ENCODE peak calls at places on chromosome 5, in eight cellular contexts. M is psoas muscle, Z is PC-9, J is GM23338, P is astrocyte, H is tibial nerve, B is heart right ventricle, V is neuronal stem cell. D is an unnamed sample. For H3K36me3, the result is how much of the 10 kb centered on the place peaks cover.

GRCh38 chr5:14286574-14287399 is 143.6 kb downstream of the TRIO start:
- DNase-seq in M (no peak), Z (no peak), J (no peak), P (no peak), H (no peak), B (no peak), V (no peak), D (no peak)

GRCh38 chr5:107135391-107135790 is 535.3 kb downstream of the EFNA5 start:
- DNase-seq in M (no peak), Z (peak), J (no peak), P (peak), H (no peak), B (no peak), V (no peak), D (no peak)

GRCh38 chr5:160021818-160022446 is 13.0 kb downstream of the TTC1 start:
- DNase-seq in M (no peak), Z (peak), J (peak), P (peak), H (peak), B (no peak), V (peak), D (no peak)

GRCh38 chr5:14250094-14250777 is 107.1 kb downstream of the TRIO start:
- DNase-seq in M (peak), Z (no peak), J (peak), P (peak), H (peak), B (peak), V (peak), D (peak)

GRCh38 chr5:147539053-147539452 is 29.2 kb upstream of the DPYSL3 start:
- DNase-seq in M (no peak), Z (no peak), J (no peak), P (peak), H (no peak), B (no peak), V (no peak), D (no peak)

GRCh38 chr5:39520232-39520572 is 95.4 kb upstream of the DAB2 start:
- DNase-seq in M (no peak), Z (no peak), J (no peak), P (peak), H (no peak), B (no peak), V (no peak), D (no peak)

GRCh38 chr5:337565-338130 is 16.1 kb downstream of the AHRR start:
- DNase-seq in M (no peak), Z (no peak), J (peak), P (peak), H (no peak), B (no peak), V (no peak), D (no peak)

GRCh38 chr5:175325681-175326080 is 118.3 kb downstream of the DRD1 start:
- DNase-seq in M (no peak), Z (no peak), J (no peak), P (peak), H (no peak), B (no peak), V (no peak), D (no peak)

GRCh38 chr5:53037141-53037859 is 48.1 kb downstream of the ITGA2 start:
- DNase-seq in M (no peak), Z (peak), J (no peak), P (peak), H (no peak), B (no peak), V (no peak), D (no peak)

GRCh38 chr5:98763001-98763630 is 10.3 kb upstream of the RGMB start:
- DNase-seq in M (no peak), Z (no peak), J (peak), P (peak), H (no peak), B (no peak), V (no peak), D (no peak)

GRCh38 chr5:10030219-10030831 is 219.4 kb downstream of the ATPSCKMT start:
- DNase-seq in M (no peak), Z (no peak), J (peak), P (no peak), H (no peak), B (no peak), V (peak), D (no peak)

GRCh38 chr5:175542232-175542965 is 64.0 kb downstream of the SFXN1 start:
- DNase-seq in M (no peak), Z (no peak), J (no peak), P (no peak), H (no peak), B (no peak), V (no peak), D (no peak)

GRCh38 chr5:11973469-11973868 is 69.2 kb upstream of the CTNND2 start:
- DNase-seq in M (no peak), Z (no peak), J (no peak), P (no peak), H (no peak), B (no peak), V (no peak), D (no peak)

GRCh38 chr5:124912653-124913328 is 166.4 kb upstream of the ZNF608 start:
- DNase-seq in M (peak), Z (no peak), J (no peak), P (no peak), H (no peak), B (peak), V (no peak), D (no peak)

GRCh38 chr5:43019615-43020293 is 20.4 kb downstream of the ANXA2R start:
- DNase-seq in M (peak), Z (peak), J (peak), P (peak), H (no peak), B (peak), V (no peak), D (peak)

GRCh38 chr5:38639377-38640011 is 83.0 kb upstream of the LIFR start:
- DNase-seq in M (no peak), Z (no peak), J (no peak), P (no peak), H (no peak), B (no peak), V (no peak), D (no peak)

GRCh38 chr5:153491408-153491807 is 938 bp downstream of the GRIA1 start:
- DNase-seq in M (no peak), Z (no peak), J (no peak), P (no peak), H (no peak), B (no peak), V (no peak), D (no peak)

GRCh38 chr5:141150215-141150992 is 547 bp downstream of the PCDHB6 start:
- DNase-seq in M (no peak), Z (no peak), J (no peak), P (no peak), H (no peak), B (no peak), V (no peak), D (no peak)

GRCh38 chr5:6827815-6828214 is 114.6 kb downstream of the TENT4A start:
- DNase-seq in M (no peak), Z (no peak), J (no peak), P (no peak), H (no peak), B (no peak), V (no peak), D (no peak)

GRCh38 chr5:37703841-37704241 is 136.0 kb downstream of the GDNF start:
- DNase-seq in M (no peak), Z (no peak), J (no peak), P (peak), H (no peak), B (no peak), V (no peak), D (no peak)

GRCh38 chr5:72363146-72363802 is 43.1 kb downstream of the PTCD2 start:
- DNase-seq in M (no peak), Z (peak), J (peak), P (peak), H (no peak), B (no peak), V (no peak), D (no peak)

GRCh38 chr5:72356361-72356760 is 36.2 kb downstream of the PTCD2 start:
- DNase-seq in M (no peak), Z (no peak), J (no peak), P (no peak), H (no peak), B (no peak), V (no peak), D (no peak)

GRCh38 chr5:72355706-72356299 is 35.6 kb downstream of the PTCD2 start:
- DNase-seq in M (no peak), Z (no peak), J (peak), P (no peak), H (no peak), B (no peak), V (peak), D (no peak)

GRCh38 chr5:72364186-72364585 is 44.0 kb downstream of the PTCD2 start:
- DNase-seq in M (no peak), Z (no peak), J (no peak), P (no peak), H (no peak), B (no peak), V (no peak), D (no peak)

DNA sequence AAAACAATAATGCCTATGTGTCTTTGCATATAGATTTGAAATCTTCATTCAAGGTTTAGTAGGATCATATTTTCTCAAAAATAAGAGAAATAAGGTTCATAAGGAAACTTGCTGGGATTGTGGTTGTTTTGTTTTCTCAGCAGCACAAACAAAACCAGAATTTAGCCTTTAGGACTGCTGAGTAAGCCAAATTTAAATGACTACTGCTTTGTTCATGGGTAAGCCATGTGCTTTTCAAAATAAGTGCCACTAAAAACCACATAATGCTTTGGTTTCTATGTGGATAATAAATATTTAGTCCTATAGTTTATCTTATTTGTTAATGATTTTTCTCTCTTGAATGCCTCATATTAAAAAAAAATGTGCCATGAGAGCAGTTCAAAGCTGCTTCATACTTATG is 38.8 kb downstream of the PTCD2 start:
- DNase-seq in M (no peak), Z (no peak), J (no peak), P (no peak), H (no peak), B (no peak), V (no peak), D (no peak)
- H3K27ac ChIP-seq in M (no peak), Z (no peak), J (no peak), P (no peak), H (no peak), B (no peak), V (no peak), D (no peak)

DNA sequence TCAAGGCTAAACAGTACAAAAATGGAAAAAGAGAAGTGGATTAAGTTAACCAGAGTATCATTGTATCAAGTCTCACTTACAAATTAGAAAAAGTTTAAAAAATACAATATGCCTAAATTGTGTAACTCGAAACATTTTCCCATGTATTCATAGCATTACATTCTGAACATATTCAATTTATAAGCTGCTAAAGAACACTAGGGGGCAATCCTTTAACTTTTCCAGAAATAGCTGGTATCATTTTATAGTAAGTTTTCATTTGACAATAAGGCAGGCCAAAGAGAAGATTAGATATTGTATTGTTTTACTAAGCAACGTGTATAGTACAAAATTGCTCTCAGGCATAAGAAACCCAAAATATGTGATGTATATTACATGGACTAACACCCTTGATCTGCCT is 234.6 kb downstream of the ADGRV1 start:
- DNase-seq in M (no peak), Z (no peak), J (no peak), P (no peak), H (no peak), B (no peak), V (no peak), D (no peak)
- H3K36me3 ChIP-seq in M (under half), Z (under half), J (half or more), P (under half), H (under half), B (under half), V (half or more), D (under half)

GRCh38 chr5:146032911-146033310 is 72.5 kb downstream of the PLAC8L1 start:
- DNase-seq in M (no peak), Z (no peak), J (no peak), P (peak), H (no peak), B (no peak), V (no peak), D (no peak)
- H3K27ac ChIP-seq in M (no peak), Z (no peak), J (no peak), P (no peak), H (no peak), B (no peak), V (no peak), D (no peak)

DNA sequence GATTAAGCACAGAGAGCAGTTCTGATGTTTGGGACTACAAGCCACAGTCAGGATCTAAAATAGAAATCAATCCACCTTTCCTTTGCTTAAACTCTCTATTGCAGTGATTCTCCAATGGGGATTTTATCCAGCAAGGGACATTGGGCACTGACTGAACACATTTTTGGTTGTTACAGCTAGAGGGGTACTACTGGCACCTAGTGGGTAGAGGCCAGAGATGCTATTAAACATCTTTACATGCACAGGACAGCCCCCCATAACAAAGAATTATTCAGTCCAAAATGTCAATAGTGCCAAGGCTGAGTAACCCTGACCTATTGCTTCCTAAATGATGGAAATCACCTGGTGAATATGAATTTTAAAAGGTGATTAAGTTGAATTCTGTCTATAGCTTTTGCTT is 12.0 kb downstream of the ZNF622 start:
- DNase-seq in M (no peak), Z (no peak), J (peak), P (no peak), H (no peak), B (no peak), V (no peak), D (no peak)
- H3K36me3 ChIP-seq in M (half or more), Z (half or more), J (under half), P (half or more), H (under half), B (under half), V (half or more), D (under half)

GRCh38 chr5:94459915-94460314 is 158.5 kb downstream of the KIAA0825 start:
- DNase-seq in M (no peak), Z (no peak), J (no peak), P (no peak), H (no peak), B (no peak), V (no peak), D (no peak)

GRCh38 chr5:94463739-94464138 is 154.7 kb downstream of the KIAA0825 start:
- DNase-seq in M (no peak), Z (no peak), J (no peak), P (peak), H (no peak), B (no peak), V (no peak), D (no peak)

GRCh38 chr5:94461131-94461530 is 157.3 kb downstream of the KIAA0825 start:
- DNase-seq in M (no peak), Z (no peak), J (no peak), P (no peak), H (no peak), B (no peak), V (no peak), D (no peak)

DNA sequence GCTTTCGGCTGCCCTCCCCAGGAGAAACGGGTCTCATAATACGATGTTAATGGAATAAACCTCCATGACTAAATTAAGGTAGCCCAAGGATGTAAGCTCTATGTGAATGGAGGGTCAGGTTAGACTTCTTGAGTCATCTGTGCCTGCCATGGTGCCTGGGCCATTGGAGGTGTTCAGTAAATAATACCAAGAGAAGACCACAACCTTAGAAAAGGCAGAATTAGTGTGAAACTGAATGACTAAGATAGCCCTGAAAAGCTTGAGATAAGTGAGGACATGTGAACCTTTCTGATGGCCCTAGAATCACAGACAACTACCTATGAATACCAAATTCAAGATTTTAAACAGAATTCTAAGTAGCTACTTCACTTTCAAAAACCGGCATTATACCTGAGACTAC is 160.6 kb downstream of the KIAA0825 start:
- DNase-seq in M (no peak), Z (no peak), J (no peak), P (no peak), H (no peak), B (no peak), V (no peak), D (no peak)
- H3K27ac ChIP-seq in M (no peak), Z (no peak), J (no peak), P (no peak), H (no peak), B (no peak), V (no peak), D (no peak)

GRCh38 chr5:138566792-138567191 is 8.4 kb downstream of the HSPA9 start:
- DNase-seq in M (no peak), Z (no peak), J (no peak), P (no peak), H (no peak), B (no peak), V (no peak), D (no peak)

GRCh38 chr5:138573223-138573622 is 2.0 kb downstream of the HSPA9 start:
- DNase-seq in M (no peak), Z (no peak), J (no peak), P (no peak), H (no peak), B (no peak), V (no peak), D (no peak)

GRCh38 chr5:138568061-138568824 is 7.0 kb downstream of the HSPA9 start:
- DNase-seq in M (no peak), Z (no peak), J (no peak), P (peak), H (no peak), B (no peak), V (no peak), D (no peak)

GRCh38 chr5:138570871-138571270 is 4.3 kb downstream of the HSPA9 start:
- DNase-seq in M (no peak), Z (no peak), J (no peak), P (no peak), H (no peak), B (no peak), V (no peak), D (no peak)

GRCh38 chr5:138569759-138570158 is 5.4 kb downstream of the HSPA9 start:
- DNase-seq in M (no peak), Z (no peak), J (no peak), P (peak), H (no peak), B (no peak), V (no peak), D (no peak)
- H3K36me3 ChIP-seq in M (half or more), Z (half or more), J (half or more), P (half or more), H (under half), B (under half), V (half or more), D (under half)

GRCh38 chr5:110040178-110040577 is 350.5 kb downstream of the MAN2A1 start:
- DNase-seq in M (no peak), Z (no peak), J (peak), P (no peak), H (no peak), B (no peak), V (no peak), D (no peak)
- H3K27ac ChIP-seq in M (no peak), Z (no peak), J (no peak), P (no peak), H (no peak), B (no peak), V (no peak), D (no peak)

D was measured in left lung.